ENCODE peak calls at places on chromosomes 3 and 15, in nine cellular contexts. R is sigmoid colon; Z is CD8-positive, alpha-beta T cell; Q is tibial artery; O is SJSA1; P is ovary; Y is stomach; V is psoas muscle; F is cardiac muscle cell. S is an unnamed sample.
A peak's percentile ranks its signal among the peaks of the same experiment; 100 is the strongest.

GRCh38 chr3:122890077-122890484 is 95.2 kb downstream of the SLC49A4 start:
- DNase-seq in O (no peak), F (peak; percentile 91), Q (peak; percentile 61), R (peak; percentile 81), P (no peak), Y (no peak), Z (no peak), V (peak; percentile 49), S (peak; percentile 75)

GRCh38 chr3:151460774-151461450 is at the start of gene IGSF10:
- DNase-seq in F (peak; percentile 38), R (no peak), P (peak; percentile 37), Y (peak; percentile 29), V (peak; percentile 17), O (no peak), Z (no peak), Q (no peak), S (no peak)

GRCh38 chr3:71307884-71308697 is 275.4 kb downstream of the FOXP1 start:
- DNase-seq in Q (no peak), Y (no peak), R (no peak), O (no peak), F (peak; percentile 53), V (no peak), P (no peak), Z (no peak), S (no peak)

GRCh38 chr3:122324871-122325323 is at the start of gene CSTA:
- DNase-seq in F (peak; percentile 63), P (no peak), V (no peak), O (no peak), R (no peak), Q (no peak), Z (no peak), Y (no peak), S (no peak)

GRCh38 chr3:150759947-150760346 is 3.0 kb downstream of the SIAH2 start:
- DNase-seq in Q (no peak), V (no peak), P (no peak), F (no peak), R (no peak), Z (no peak), Y (no peak), O (no peak), S (peak; percentile 37)

GRCh38 chr3:141471160-141471559 is 15.7 kb upstream of the RASA2 start:
- DNase-seq in O (no peak), R (no peak), Y (no peak), Z (no peak), Q (no peak), V (no peak), P (no peak), F (no peak), S (no peak)

GRCh38 chr15:79977431-79977940 is 6.5 kb upstream of the BCL2A1 start:
- DNase-seq in R (no peak), Q (no peak), Y (no peak), F (no peak), O (peak; percentile 18), P (no peak), V (no peak), Z (no peak), S (no peak)

GRCh38 chr3:52093751-52094525 is 37.6 kb upstream of the DUSP7 start:
- DNase-seq in R (peak; percentile 37), V (no peak), Y (no peak), O (peak; percentile 76), F (peak; percentile 64), Q (no peak), P (no peak), Z (no peak), S (no peak)

GRCh38 chr3:63899997-63900396 is 12.2 kb downstream of the SCAANT1 start:
- DNase-seq in F (no peak), R (no peak), O (no peak), P (no peak), Z (no peak), Q (no peak), Y (no peak), V (no peak), S (no peak)

GRCh38 chr3:17133637-17134545 is 249.1 kb downstream of the PLCL2 start:
- DNase-seq in P (no peak), F (peak; percentile 19), Q (no peak), Y (no peak), Z (peak; percentile 7), R (no peak), V (no peak), O (no peak), S (no peak)

GRCh38 chr15:65344909-65345275 is 32.9 kb downstream of the IGDCC3 start:
- DNase-seq in Z (no peak), R (no peak), Q (no peak), V (no peak), Y (no peak), O (no peak), F (no peak), P (no peak), S (no peak)

GRCh38 chr3:108953700-108954099 is at the start of gene GUCA1C:
- DNase-seq in R (no peak), O (no peak), Z (no peak), P (no peak), Y (no peak), Q (no peak), V (no peak), F (no peak), S (no peak)

GRCh38 chr3:155024006-155024638 is 56.0 kb upstream of the MME start:
- DNase-seq in V (no peak), O (no peak), Z (no peak), Q (no peak), Y (no peak), F (peak; percentile 67), P (no peak), R (no peak), S (no peak)

GRCh38 chr3:52298147-52299098 is 10.8 kb downstream of the GLYCTK start:
- DNase-seq in O (no peak), V (no peak), Y (no peak), R (no peak), Z (no peak), F (no peak), P (peak; percentile 56), Q (no peak), S (no peak)

GRCh38 chr3:11438636-11439035 is 166.4 kb downstream of the ATG7 start:
- DNase-seq in V (no peak), Q (no peak), F (peak; percentile 70), Y (no peak), R (peak; percentile 83), O (no peak), P (peak; percentile 67), Z (no peak), S (no peak)

GRCh38 chr3:156633335-156633734 is 41.1 kb upstream of the TIPARP start:
- DNase-seq in O (no peak), V (peak; percentile 43), Q (peak; percentile 36), F (peak; percentile 86), R (no peak), Y (no peak), Z (no peak), P (peak; percentile 79), S (no peak)

GRCh38 chr15:78322243-78322642 is 17.9 kb upstream of the CRABP1 start:
- DNase-seq in O (peak; percentile 94), Y (no peak), Z (no peak), V (no peak), F (peak; percentile 67), R (no peak), P (no peak), Q (no peak), S (no peak)

GRCh38 chr3:102025568-102025967 is 176.3 kb downstream of the NFKBIZ start:
- DNase-seq in R (no peak), V (no peak), Y (no peak), P (no peak), F (no peak), O (no peak), Z (no peak), Q (no peak), S (no peak)

GRCh38 chr3:78823859-78824258 is 943.9 kb downstream of the ROBO1 start:
- DNase-seq in V (no peak), Q (no peak), R (no peak), Z (no peak), F (peak; percentile 65), P (no peak), Y (no peak), O (no peak), S (no peak)

GRCh38 chr3:28973621-28974020 is 307.2 kb upstream of the RBMS3 start:
- DNase-seq in O (no peak), R (no peak), V (no peak), Z (no peak), Q (no peak), Y (no peak), P (no peak), F (peak; percentile 57), S (no peak)

GRCh38 chr3:149581681-149582349 is 76.0 kb downstream of the WWTR1 start:
- DNase-seq in P (no peak), Z (no peak), Y (no peak), R (no peak), V (peak; percentile 52), F (peak; percentile 71), O (peak; percentile 79), Q (peak; percentile 51), S (no peak)

GRCh38 chr3:171851685-171852084 is 8.5 kb downstream of the TMEM212 start:
- DNase-seq in O (no peak), F (peak; percentile 66), Y (no peak), V (no peak), Q (no peak), R (no peak), Z (no peak), P (no peak), S (no peak)
- H3K9me3 ChIP-seq in O (peaks cover 5% of the 10 kb centered on the region), F (no peaks in the 10 kb centered on the region), Y (peaks cover 12% of the 10 kb centered on the region), V (peaks cover 12% of the 10 kb centered on the region), Q (peaks cover 12% of the 10 kb centered on the region), R (no peaks in the 10 kb centered on the region), Z (no peaks in the 10 kb centered on the region), P (no peaks in the 10 kb centered on the region), S (peaks cover 13% of the 10 kb centered on the region)

DNA sequence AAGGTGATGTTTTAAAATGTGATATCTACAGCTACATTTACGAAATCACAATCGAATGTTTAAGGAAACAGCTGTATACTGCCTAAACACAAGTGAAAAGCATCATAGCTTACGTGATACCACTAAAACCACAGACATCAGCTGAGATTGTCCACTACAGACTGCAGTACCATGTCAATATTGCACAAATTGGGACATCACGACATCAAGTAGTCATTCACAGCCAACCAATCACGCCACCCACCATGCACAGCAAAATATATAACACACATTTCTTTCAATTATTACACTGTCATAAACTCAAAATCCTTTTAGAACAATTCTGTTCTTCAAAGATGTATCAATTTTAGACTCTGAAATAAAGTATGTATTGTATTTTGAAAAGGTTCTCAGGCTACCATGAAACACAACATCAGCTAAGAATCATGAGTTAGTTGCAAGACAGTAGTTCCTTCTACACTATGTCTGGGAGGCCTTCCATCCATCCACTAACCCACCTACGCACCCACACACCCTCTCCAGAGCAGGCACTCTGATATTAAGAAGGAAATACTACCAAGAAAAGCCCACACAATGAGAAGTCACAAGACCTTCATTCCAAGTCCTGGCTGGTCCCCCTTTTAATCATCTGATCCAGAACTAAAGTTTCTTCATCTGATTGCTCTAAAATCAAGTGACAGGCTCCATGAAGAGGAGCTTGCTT is 3.1 kb downstream of the DMXL2 start:
- DNase-seq in O (no peak), Y (no peak), Q (no peak), R (no peak), Z (no peak), P (no peak), F (no peak), V (no peak), S (no peak)
- H3K4me3 ChIP-seq in O (no peak overlapping the region), Y (no peak overlapping the region), Q (no peak overlapping the region), R (no peak overlapping the region), Z (no peak overlapping the region), P (no peak overlapping the region), F (no peak overlapping the region), V (no peak overlapping the region), S (no peak overlapping the region)

GRCh38 chr15:62462721-62463120 is 297.6 kb upstream of the C2CD4B start:
- DNase-seq in P (no peak), O (no peak), V (no peak), F (no peak), Y (no peak), Q (no peak), Z (no peak), R (peak; percentile 55), S (no peak)
- H3K27ac ChIP-seq in P (no peak overlapping the region), O (no peak overlapping the region), V (peak overlapping the region; percentile 23), F (no peak overlapping the region), Y (peak overlapping the region; percentile 26), Q (peak overlapping the region; percentile 21), Z (no peak overlapping the region), R (no peak overlapping the region), S (no peak overlapping the region)

GRCh38 chr3:44734646-44735168 is 5.3 kb downstream of the ZNF501 start:
- DNase-seq in V (no peak), O (no peak), Y (no peak), R (no peak), Z (no peak), P (no peak), Q (no peak), F (no peak), S (no peak)
- H3K9me3 ChIP-seq in V (peaks cover 88% of the 10 kb centered on the region), O (peaks cover 14% of the 10 kb centered on the region), Y (peaks cover 96% of the 10 kb centered on the region), R (peaks cover 52% of the 10 kb centered on the region), Z (peaks cover 48% of the 10 kb centered on the region), P (peaks cover 28% of the 10 kb centered on the region), Q (peaks cover 91% of the 10 kb centered on the region), F (no peaks in the 10 kb centered on the region), S (peaks cover 80% of the 10 kb centered on the region)

S was measured in CD4-positive, CD25-positive, alpha-beta regulatory T cell.